ENCODE peak calls at places on chromosomes 11 and 22, in six cellular contexts. R, T, C, F, X and M are unnamed samples.

GRCh38 chr22:40175571-40176105 is 2.1 kb upstream of the TNRC6B start:
- DNase-seq in R (no peak), T (no peak), C (no peak), F (no peak), X (no peak), M (no peak)

GRCh38 chr11:82315093-82315492 is 418.6 kb downstream of the FAM181B start:
- DNase-seq in R (peak), T (no peak), C (no peak), F (peak), X (no peak), M (no peak)

GRCh38 chr11:94813436-94813720 is 45.2 kb downstream of the AMOTL1 start:
- DNase-seq in R (no peak), T (no peak), C (no peak), F (no peak), X (no peak), M (no peak)

GRCh38 chr22:49450521-49450920 is 377.2 kb downstream of the BRD1 start:
- DNase-seq in R (no peak), T (no peak), C (no peak), F (no peak), X (no peak), M (no peak)

GRCh38 chr22:48560836-48561235 is 1266.8 kb downstream of the BRD1 start:
- DNase-seq in R (no peak), T (no peak), C (no peak), F (no peak), X (no peak), M (no peak)

GRCh38 chr11:68780829-68781228 is 29.5 kb upstream of the TESMIN start:
- DNase-seq in R (no peak), T (no peak), C (no peak), F (peak), X (peak), M (peak)

GRCh38 chr11:19872526-19873135 is 160.0 kb downstream of the NAV2 start:
- DNase-seq in R (no peak), T (no peak), C (no peak), F (no peak), X (no peak), M (no peak)

GRCh38 chr11:33500865-33501479 is 199.7 kb downstream of the C11orf91 start:
- DNase-seq in R (no peak), T (peak), C (peak), F (no peak), X (peak), M (no peak)

GRCh38 chr22:39498802-39499201 is 3.3 kb upstream of the MIEF1 start:
- DNase-seq in R (no peak), T (no peak), C (no peak), F (no peak), X (no peak), M (no peak)

GRCh38 chr11:1277936-1278512 is 31.4 kb downstream of the TOLLIP start:
- DNase-seq in R (no peak), T (no peak), C (no peak), F (no peak), X (no peak), M (no peak)

GRCh38 chr11:113204280-113204679 is 110.1 kb upstream of the TTC12 start:
- DNase-seq in R (no peak), T (no peak), C (no peak), F (no peak), X (no peak), M (no peak)

GRCh38 chr22:45584621-45585436 is 82.1 kb downstream of the FBLN1 start:
- DNase-seq in R (no peak), T (no peak), C (no peak), F (no peak), X (no peak), M (no peak)

GRCh38 chr11:63560506-63561179 is 2.5 kb downstream of the PLAAT2 start:
- DNase-seq in R (peak), T (no peak), C (no peak), F (no peak), X (peak), M (peak)

GRCh38 chr11:75426720-75427086 is 6.3 kb downstream of the KLHL35 start:
- DNase-seq in R (no peak), T (no peak), C (no peak), F (no peak), X (no peak), M (no peak)

GRCh38 chr11:14112721-14113120 is 150.2 kb downstream of the SPON1 start:
- DNase-seq in R (no peak), T (no peak), C (no peak), F (no peak), X (no peak), M (no peak)

GRCh38 chr22:24512043-24512442 is 16.9 kb downstream of the UPB1 start:
- DNase-seq in R (no peak), T (no peak), C (no peak), F (no peak), X (no peak), M (no peak)

GRCh38 chr11:108027057-108027456 is 18.4 kb downstream of the CUL5 start:
- DNase-seq in R (no peak), T (no peak), C (no peak), F (no peak), X (no peak), M (no peak)
- TF ChIP-seq CTCF in R (no peak), T (peak), C (no peak), F (peak), X (no peak), M (no peak)

GRCh38 chr11:2375964-2376551 is 1.1 kb upstream of the CD81 start:
- DNase-seq in R (no peak), T (no peak), C (no peak), F (no peak), X (peak), M (peak)

GRCh38 chr11:2377511-2378443 is 667 bp downstream of the CD81 start:
- DNase-seq in R (peak), T (peak), C (peak), F (peak), X (peak), M (peak)

GRCh38 chr11:2374456-2375201 is 2.5 kb upstream of the CD81 start:
- DNase-seq in R (peak), T (no peak), C (no peak), F (no peak), X (no peak), M (peak)

GRCh38 chr11:2376751-2377451 is at the start of gene CD81:
- DNase-seq in R (no peak), T (peak), C (no peak), F (peak), X (peak), M (peak)

GRCh38 chr11:2375341-2375853 is 1.7 kb upstream of the CD81 start:
- DNase-seq in R (peak), T (no peak), C (no peak), F (no peak), X (peak), M (peak)
- TF ChIP-seq CTCF in R (no peak), T (no peak), C (no peak), F (no peak), X (peak), M (no peak)

DNA sequence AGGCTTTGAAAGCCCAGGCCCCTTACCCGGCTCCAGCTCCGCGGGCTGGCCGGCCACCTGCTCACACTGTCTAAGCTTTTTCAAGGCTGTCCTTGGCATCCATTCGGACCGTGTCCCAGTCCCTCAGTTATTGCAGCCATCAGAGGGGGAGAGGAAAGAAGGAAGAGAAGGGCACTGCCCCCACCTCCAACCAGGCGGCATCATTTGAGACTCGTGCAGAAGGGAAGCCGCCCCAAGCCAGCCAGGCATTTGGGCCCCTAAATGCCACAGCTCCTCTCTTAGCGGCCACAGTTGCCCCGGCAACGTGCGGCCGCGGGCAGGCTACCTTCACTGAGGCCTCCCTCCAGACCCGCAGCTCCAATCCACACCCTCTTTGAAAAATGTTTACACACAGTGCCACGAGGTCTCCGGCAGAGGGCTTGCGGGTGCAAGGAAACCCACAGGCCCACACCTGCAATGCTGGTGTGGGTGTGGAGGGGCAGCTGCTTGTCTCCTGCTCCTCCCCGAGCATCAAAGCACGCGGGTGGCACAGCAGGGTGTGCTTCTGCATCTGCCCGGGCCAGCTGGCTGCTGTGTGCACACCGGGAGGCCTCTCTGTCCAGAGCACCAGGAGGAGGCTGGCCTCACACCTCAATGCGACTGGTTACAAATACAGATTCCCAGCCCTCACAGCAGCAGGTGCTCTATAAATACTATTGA is 124.4 kb downstream of the CTTN start:
- DNase-seq in R (no peak), T (no peak), C (no peak), F (no peak), X (no peak), M (peak)
- TF ChIP-seq CTCF in R (no peak), T (no peak), C (peak), F (no peak), X (no peak), M (no peak)

GRCh38 chr11:46408407-46408986 is 16.9 kb upstream of the CHRM4 start:
- DNase-seq in R (no peak), T (no peak), C (no peak), F (no peak), X (no peak), M (peak)

GRCh38 chr11:46414466-46414796 is 22.9 kb upstream of the CHRM4 start:
- DNase-seq in R (no peak), T (no peak), C (no peak), F (no peak), X (no peak), M (peak)

GRCh38 chr11:46407635-46408034 is 16.1 kb upstream of the CHRM4 start:
- DNase-seq in R (no peak), T (no peak), C (no peak), F (no peak), X (no peak), M (peak)

GRCh38 chr11:46413755-46414465 is 22.3 kb upstream of the CHRM4 start:
- DNase-seq in R (no peak), T (no peak), C (no peak), F (no peak), X (no peak), M (peak)

DNA sequence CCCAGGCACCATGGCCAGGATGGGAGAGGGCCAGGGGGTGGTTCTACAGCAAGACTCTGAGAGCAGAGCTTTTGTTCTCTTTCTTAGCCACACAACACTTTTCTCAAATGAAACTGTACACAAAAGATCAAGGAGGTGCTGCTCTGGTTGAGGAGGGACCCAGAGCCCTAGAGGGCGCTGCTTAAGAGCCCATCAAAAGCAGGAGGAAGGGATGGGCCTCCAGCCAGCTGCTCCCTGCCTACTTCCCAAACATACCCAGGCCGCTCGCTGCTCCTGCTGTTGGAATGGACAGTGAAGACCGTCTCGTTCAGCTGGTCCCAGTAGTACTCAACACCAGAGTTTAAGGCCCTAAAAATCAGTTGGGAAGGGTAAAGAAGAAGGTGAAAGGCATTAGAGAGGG is 18.4 kb upstream of the CHRM4 start:
- DNase-seq in R (no peak), T (no peak), C (peak), F (no peak), X (no peak), M (peak)
- TF ChIP-seq CTCF in R (no peak), T (peak), C (peak), F (peak), X (no peak), M (no peak)

GRCh38 chr11:30133308-30133707 is 97.5 kb upstream of the FSHB start:
- DNase-seq in R (no peak), T (no peak), C (no peak), F (no peak), X (no peak), M (no peak)

GRCh38 chr11:30128269-30128932 is 102.4 kb upstream of the FSHB start:
- DNase-seq in R (no peak), T (peak), C (peak), F (peak), X (peak), M (no peak)

DNA sequence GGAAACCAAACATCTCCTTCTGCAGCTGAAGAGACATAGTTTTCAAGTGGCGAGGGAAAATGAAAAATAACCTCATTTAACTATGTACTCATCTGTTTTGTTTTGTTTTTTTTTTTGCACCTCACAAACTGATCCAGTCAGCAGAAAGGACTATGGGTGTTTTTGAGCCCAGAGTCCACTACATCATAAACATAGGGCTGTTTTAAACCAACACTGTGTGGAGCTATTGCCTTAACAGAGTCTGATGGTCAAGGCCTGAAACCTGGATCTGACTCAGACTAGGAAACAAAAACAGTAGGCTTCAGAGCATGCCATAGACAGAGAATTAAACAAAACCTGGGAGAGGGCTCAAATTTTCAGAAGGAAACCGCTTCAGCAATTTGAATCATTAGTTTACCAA is 99.3 kb upstream of the FSHB start:
- DNase-seq in R (no peak), T (no peak), C (no peak), F (no peak), X (no peak), M (no peak)
- TF ChIP-seq CTCF in R (no peak), T (no peak), C (no peak), F (no peak), X (no peak), M (no peak)